ENCODE peak calls at places on chromosomes 13 and 19, in six cellular contexts. One of them, this sample, is unnamed.

GRCh38 chr19:3721131-3721899 is 13.1 kb downstream of the TJP3 start:
- DNase-seq in hypothalamus: peak
- DNase-seq in iris pigment epithelial cell: peak
- DNase-seq in amniotic epithelial cell: peak
- DNase-seq in thyroid gland: peak
- DNase-seq in foreskin fibroblast: peak
- DNase-seq in this sample: peak

GRCh38 chr19:8609210-8610040 is 1.1 kb downstream of the ADAMTS10 start:
- DNase-seq in hypothalamus: no peak
- DNase-seq in iris pigment epithelial cell: peak
- DNase-seq in amniotic epithelial cell: peak
- DNase-seq in thyroid gland: peak
- DNase-seq in foreskin fibroblast: peak
- DNase-seq in this sample: peak

GRCh38 chr13:67518785-67519184 is 288.6 kb upstream of the PCDH9 start:
- DNase-seq in hypothalamus: no peak
- DNase-seq in iris pigment epithelial cell: peak
- DNase-seq in amniotic epithelial cell: no peak
- DNase-seq in thyroid gland: no peak
- DNase-seq in foreskin fibroblast: no peak
- DNase-seq in this sample: no peak

GRCh38 chr19:8618751-8619150 is 8.2 kb upstream of the ADAMTS10 start:
- DNase-seq in hypothalamus: no peak
- DNase-seq in iris pigment epithelial cell: no peak
- DNase-seq in amniotic epithelial cell: no peak
- DNase-seq in thyroid gland: no peak
- DNase-seq in foreskin fibroblast: no peak
- DNase-seq in this sample: no peak

GRCh38 chr19:50906217-50906616 is 5.0 kb downstream of the KLK4 start:
- DNase-seq in hypothalamus: no peak
- DNase-seq in iris pigment epithelial cell: peak
- DNase-seq in amniotic epithelial cell: no peak
- DNase-seq in thyroid gland: peak
- DNase-seq in foreskin fibroblast: no peak
- DNase-seq in this sample: no peak

GRCh38 chr13:112449545-112449930 is 73.4 kb downstream of the SPACA7 start:
- DNase-seq in hypothalamus: no peak
- DNase-seq in iris pigment epithelial cell: no peak
- DNase-seq in amniotic epithelial cell: no peak
- DNase-seq in thyroid gland: no peak
- DNase-seq in foreskin fibroblast: no peak
- DNase-seq in this sample: no peak

GRCh38 chr19:41223431-41224234 is 4.6 kb downstream of the AXL start:
- DNase-seq in hypothalamus: no peak
- DNase-seq in iris pigment epithelial cell: peak
- DNase-seq in amniotic epithelial cell: peak
- DNase-seq in thyroid gland: no peak
- DNase-seq in foreskin fibroblast: peak
- DNase-seq in this sample: peak

GRCh38 chr13:36685912-36686311 is 12.1 kb downstream of the SERTM1 start:
- DNase-seq in hypothalamus: no peak
- DNase-seq in iris pigment epithelial cell: peak
- DNase-seq in amniotic epithelial cell: peak
- DNase-seq in thyroid gland: no peak
- DNase-seq in foreskin fibroblast: no peak
- DNase-seq in this sample: peak

GRCh38 chr19:29002336-29002735 is 210.6 kb downstream of the UQCRFS1 start:
- DNase-seq in hypothalamus: no peak
- DNase-seq in iris pigment epithelial cell: no peak
- DNase-seq in amniotic epithelial cell: no peak
- DNase-seq in thyroid gland: no peak
- DNase-seq in foreskin fibroblast: no peak
- DNase-seq in this sample: no peak

GRCh38 chr13:74301200-74302063 is 167.2 kb upstream of the KLF12 start:
- DNase-seq in hypothalamus: no peak
- DNase-seq in iris pigment epithelial cell: no peak
- DNase-seq in amniotic epithelial cell: no peak
- DNase-seq in thyroid gland: no peak
- DNase-seq in foreskin fibroblast: no peak
- DNase-seq in this sample: peak

GRCh38 chr19:15115762-15116615 is 8.8 kb downstream of the SYDE1 start:
- DNase-seq in hypothalamus: no peak
- DNase-seq in iris pigment epithelial cell: no peak
- DNase-seq in amniotic epithelial cell: no peak
- DNase-seq in thyroid gland: no peak
- DNase-seq in foreskin fibroblast: no peak
- DNase-seq in this sample: no peak

GRCh38 chr19:19217110-19217509 is 5.4 kb downstream of the NCAN start:
- DNase-seq in hypothalamus: no peak
- DNase-seq in iris pigment epithelial cell: peak
- DNase-seq in amniotic epithelial cell: peak
- DNase-seq in thyroid gland: no peak
- DNase-seq in foreskin fibroblast: no peak
- DNase-seq in this sample: no peak

GRCh38 chr19:50839712-50840655 is 6.6 kb upstream of the KLK15 start:
- DNase-seq in hypothalamus: no peak
- DNase-seq in iris pigment epithelial cell: no peak
- DNase-seq in amniotic epithelial cell: no peak
- DNase-seq in thyroid gland: peak
- DNase-seq in foreskin fibroblast: no peak
- DNase-seq in this sample: no peak

GRCh38 chr13:91482427-91482826 is 84.0 kb downstream of the GPC5 start:
- DNase-seq in hypothalamus: no peak
- DNase-seq in iris pigment epithelial cell: peak
- DNase-seq in amniotic epithelial cell: no peak
- DNase-seq in thyroid gland: no peak
- DNase-seq in foreskin fibroblast: no peak
- DNase-seq in this sample: peak

GRCh38 chr19:3814648-3815047 is 28.5 kb upstream of the MATK start:
- DNase-seq in hypothalamus: no peak
- DNase-seq in iris pigment epithelial cell: no peak
- DNase-seq in amniotic epithelial cell: no peak
- DNase-seq in thyroid gland: no peak
- DNase-seq in foreskin fibroblast: no peak
- DNase-seq in this sample: no peak

GRCh38 chr19:49824662-49825061 is 6.6 kb downstream of the MED25 start:
- DNase-seq in hypothalamus: no peak
- DNase-seq in iris pigment epithelial cell: no peak
- DNase-seq in amniotic epithelial cell: no peak
- DNase-seq in thyroid gland: no peak
- DNase-seq in foreskin fibroblast: no peak
- DNase-seq in this sample: no peak

GRCh38 chr13:99275093-99275469 is 16.9 kb upstream of the GPR18 start:
- DNase-seq in hypothalamus: no peak
- DNase-seq in iris pigment epithelial cell: peak
- DNase-seq in amniotic epithelial cell: peak
- DNase-seq in thyroid gland: peak
- DNase-seq in foreskin fibroblast: peak
- DNase-seq in this sample: peak

GRCh38 chr19:36030264-36031148 is 2.2 kb downstream of the CLIP3 start:
- DNase-seq in hypothalamus: no peak
- DNase-seq in iris pigment epithelial cell: no peak
- DNase-seq in amniotic epithelial cell: no peak
- DNase-seq in thyroid gland: no peak
- DNase-seq in foreskin fibroblast: no peak
- DNase-seq in this sample: no peak

GRCh38 chr13:40401911-40402776 is 264.3 kb downstream of the FOXO1 start:
- DNase-seq in hypothalamus: peak
- DNase-seq in iris pigment epithelial cell: peak
- DNase-seq in amniotic epithelial cell: peak
- DNase-seq in thyroid gland: peak
- DNase-seq in foreskin fibroblast: peak
- DNase-seq in this sample: peak

GRCh38 chr13:109771926-109772325 is 14.5 kb downstream of the IRS2 start:
- DNase-seq in hypothalamus: no peak
- DNase-seq in iris pigment epithelial cell: no peak
- DNase-seq in amniotic epithelial cell: no peak
- DNase-seq in thyroid gland: no peak
- DNase-seq in foreskin fibroblast: no peak
- DNase-seq in this sample: no peak

GRCh38 chr19:1566392-1567115 is 1.6 kb downstream of the MEX3D start:
- DNase-seq in hypothalamus: peak
- DNase-seq in iris pigment epithelial cell: peak
- DNase-seq in amniotic epithelial cell: peak
- DNase-seq in thyroid gland: peak
- DNase-seq in foreskin fibroblast: peak
- DNase-seq in this sample: peak

GRCh38 chr13:112057736-112058518 is 9.0 kb upstream of the SOX1 start:
- DNase-seq in hypothalamus: no peak
- DNase-seq in iris pigment epithelial cell: no peak
- DNase-seq in amniotic epithelial cell: no peak
- DNase-seq in thyroid gland: no peak
- DNase-seq in foreskin fibroblast: no peak
- DNase-seq in this sample: no peak

GRCh38 chr13:30711837-30712236 is 23.5 kb upstream of the ALOX5AP start:
- DNase-seq in hypothalamus: no peak
- DNase-seq in iris pigment epithelial cell: peak
- DNase-seq in amniotic epithelial cell: no peak
- DNase-seq in thyroid gland: no peak
- DNase-seq in foreskin fibroblast: no peak
- DNase-seq in this sample: no peak

GRCh38 chr13:73938375-73939070 is 195.7 kb downstream of the KLF12 start:
- DNase-seq in hypothalamus: no peak
- DNase-seq in iris pigment epithelial cell: peak
- DNase-seq in amniotic epithelial cell: peak
- DNase-seq in thyroid gland: no peak
- DNase-seq in foreskin fibroblast: peak
- DNase-seq in this sample: peak

GRCh38 chr19:18418034-18418724 is 1.0 kb upstream of the SSBP4 start:
- DNase-seq in hypothalamus: no peak
- DNase-seq in iris pigment epithelial cell: no peak
- DNase-seq in amniotic epithelial cell: no peak
- DNase-seq in thyroid gland: no peak
- DNase-seq in foreskin fibroblast: no peak
- DNase-seq in this sample: no peak

GRCh38 chr19:40205760-40206159 is 12.4 kb downstream of the TTC9B start:
- DNase-seq in hypothalamus: no peak
- DNase-seq in iris pigment epithelial cell: no peak
- DNase-seq in amniotic epithelial cell: no peak
- DNase-seq in thyroid gland: no peak
- DNase-seq in foreskin fibroblast: no peak
- DNase-seq in this sample: no peak

GRCh38 chr19:3248728-3249315 is 24.4 kb downstream of the CELF5 start:
- DNase-seq in hypothalamus: no peak
- DNase-seq in iris pigment epithelial cell: no peak
- DNase-seq in amniotic epithelial cell: no peak
- DNase-seq in thyroid gland: no peak
- DNase-seq in foreskin fibroblast: no peak
- DNase-seq in this sample: no peak

GRCh38 chr19:46218160-46218559 is 11.4 kb upstream of the IGFL1 start:
- DNase-seq in hypothalamus: no peak
- DNase-seq in iris pigment epithelial cell: peak
- DNase-seq in amniotic epithelial cell: peak
- DNase-seq in thyroid gland: peak
- DNase-seq in foreskin fibroblast: no peak
- DNase-seq in this sample: peak

GRCh38 chr13:41458939-41459753 is 1.8 kb downstream of the RGCC start:
- DNase-seq in hypothalamus: no peak
- DNase-seq in iris pigment epithelial cell: peak
- DNase-seq in amniotic epithelial cell: peak
- DNase-seq in thyroid gland: no peak
- DNase-seq in foreskin fibroblast: peak
- DNase-seq in this sample: no peak

GRCh38 chr13:70502944-70503343 is 394.7 kb upstream of the KLHL1 start:
- DNase-seq in hypothalamus: no peak
- DNase-seq in iris pigment epithelial cell: no peak
- DNase-seq in amniotic epithelial cell: no peak
- DNase-seq in thyroid gland: no peak
- DNase-seq in foreskin fibroblast: no peak
- DNase-seq in this sample: no peak

GRCh38 chr13:69545500-69546025 is 562.1 kb upstream of the ATXN8OS start:
- DNase-seq in hypothalamus: no peak
- DNase-seq in iris pigment epithelial cell: no peak
- DNase-seq in amniotic epithelial cell: no peak
- DNase-seq in thyroid gland: no peak
- DNase-seq in foreskin fibroblast: no peak
- DNase-seq in this sample: no peak

GRCh38 chr13:36599641-36600040 is 74.2 kb upstream of the SERTM1 start:
- DNase-seq in hypothalamus: no peak
- DNase-seq in iris pigment epithelial cell: no peak
- DNase-seq in amniotic epithelial cell: no peak
- DNase-seq in thyroid gland: no peak
- DNase-seq in foreskin fibroblast: no peak
- DNase-seq in this sample: no peak

GRCh38 chr13:66859078-66859477 is 371.1 kb downstream of the PCDH9 start:
- DNase-seq in hypothalamus: no peak
- DNase-seq in iris pigment epithelial cell: no peak
- DNase-seq in amniotic epithelial cell: no peak
- DNase-seq in thyroid gland: no peak
- DNase-seq in foreskin fibroblast: no peak
- DNase-seq in this sample: no peak

GRCh38 chr13:39777527-39778061 is 122.1 kb downstream of the COG6 start:
- DNase-seq in hypothalamus: no peak
- DNase-seq in iris pigment epithelial cell: peak
- DNase-seq in amniotic epithelial cell: peak
- DNase-seq in thyroid gland: no peak
- DNase-seq in foreskin fibroblast: peak
- DNase-seq in this sample: peak

GRCh38 chr19:14814982-14815381 is 20.0 kb downstream of the OR7A5 start:
- DNase-seq in hypothalamus: no peak
- DNase-seq in iris pigment epithelial cell: no peak
- DNase-seq in amniotic epithelial cell: no peak
- DNase-seq in thyroid gland: no peak
- DNase-seq in foreskin fibroblast: no peak
- DNase-seq in this sample: no peak

This sample was measured in astrocyte.